ENCODE peak calls at places on chromosomes 6 and 20, in nine cellular contexts. One of them, this sample, is unnamed.

GRCh38 chr6:7691675-7692452 is 34.0 kb upstream of the BMP6 start:
- DNase-seq in body of pancreas: no peak
- DNase-seq in renal cortical epithelial cell: peak; percentile 13
- DNase-seq in non-pigmented ciliary epithelial cell: peak; percentile 18
- DNase-seq in omental fat pad: no peak
- DNase-seq in HFF-Myc: no peak
- DNase-seq in mammary epithelial cell: peak; percentile 99
- DNase-seq in kidney tubule cell: peak; percentile 56
- DNase-seq in activated gamma-delta T cell treated with anti-CD3 and anti-CD28 coated beads, Interleukin-2, amount 50 U/mL, for 16 hours: no peak
- DNase-seq in this sample: peak; percentile 95

GRCh38 chr6:113120577-113121285 is 736.4 kb upstream of the MARCKS start:
- DNase-seq in HFF-Myc: peak; percentile 79
- DNase-seq in kidney tubule cell: peak; percentile 88
- DNase-seq in omental fat pad: no peak
- DNase-seq in renal cortical epithelial cell: peak; percentile 90
- DNase-seq in mammary epithelial cell: peak; percentile 97
- DNase-seq in non-pigmented ciliary epithelial cell: peak; percentile 100
- DNase-seq in activated gamma-delta T cell treated with anti-CD3 and anti-CD28 coated beads, Interleukin-2, amount 50 U/mL, for 16 hours: no peak
- DNase-seq in body of pancreas: no peak
- DNase-seq in this sample: peak; percentile 74

GRCh38 chr6:104784884-104785283 is 74.8 kb downstream of the HACE1 start:
- DNase-seq in body of pancreas: no peak
- DNase-seq in HFF-Myc: peak; percentile 47
- DNase-seq in non-pigmented ciliary epithelial cell: no peak
- DNase-seq in mammary epithelial cell: no peak
- DNase-seq in omental fat pad: no peak
- DNase-seq in kidney tubule cell: no peak
- DNase-seq in renal cortical epithelial cell: no peak
- DNase-seq in activated gamma-delta T cell treated with anti-CD3 and anti-CD28 coated beads, Interleukin-2, amount 50 U/mL, for 16 hours: no peak
- DNase-seq in this sample: peak; percentile 29

GRCh38 chr20:62240015-62240685 is 1.8 kb downstream of the OSBPL2 start:
- DNase-seq in renal cortical epithelial cell: no peak
- DNase-seq in mammary epithelial cell: no peak
- DNase-seq in omental fat pad: no peak
- DNase-seq in HFF-Myc: no peak
- DNase-seq in kidney tubule cell: no peak
- DNase-seq in activated gamma-delta T cell treated with anti-CD3 and anti-CD28 coated beads, Interleukin-2, amount 50 U/mL, for 16 hours: no peak
- DNase-seq in non-pigmented ciliary epithelial cell: no peak
- DNase-seq in body of pancreas: no peak
- DNase-seq in this sample: no peak

GRCh38 chr6:1062786-1063545 is 248.9 kb upstream of the FOXQ1 start:
- DNase-seq in omental fat pad: no peak
- DNase-seq in activated gamma-delta T cell treated with anti-CD3 and anti-CD28 coated beads, Interleukin-2, amount 50 U/mL, for 16 hours: no peak
- DNase-seq in kidney tubule cell: no peak
- DNase-seq in HFF-Myc: no peak
- DNase-seq in mammary epithelial cell: no peak
- DNase-seq in non-pigmented ciliary epithelial cell: no peak
- DNase-seq in body of pancreas: no peak
- DNase-seq in renal cortical epithelial cell: no peak
- DNase-seq in this sample: no peak

GRCh38 chr6:81565071-81565470 is 187.4 kb downstream of the TENT5A start:
- DNase-seq in mammary epithelial cell: no peak
- DNase-seq in activated gamma-delta T cell treated with anti-CD3 and anti-CD28 coated beads, Interleukin-2, amount 50 U/mL, for 16 hours: no peak
- DNase-seq in non-pigmented ciliary epithelial cell: no peak
- DNase-seq in body of pancreas: no peak
- DNase-seq in HFF-Myc: no peak
- DNase-seq in kidney tubule cell: peak; percentile 4
- DNase-seq in omental fat pad: no peak
- DNase-seq in renal cortical epithelial cell: no peak
- DNase-seq in this sample: no peak

GRCh38 chr20:62066339-62066982 is 780 bp upstream of the TAF4 start:
- DNase-seq in mammary epithelial cell: peak; percentile 25
- DNase-seq in omental fat pad: peak; percentile 22
- DNase-seq in HFF-Myc: no peak
- DNase-seq in kidney tubule cell: peak; percentile 67
- DNase-seq in body of pancreas: peak; percentile 71
- DNase-seq in activated gamma-delta T cell treated with anti-CD3 and anti-CD28 coated beads, Interleukin-2, amount 50 U/mL, for 16 hours: peak; percentile 12
- DNase-seq in non-pigmented ciliary epithelial cell: no peak
- DNase-seq in renal cortical epithelial cell: peak; percentile 26
- DNase-seq in this sample: peak; percentile 46

GRCh38 chr6:8006208-8006607 is 58.0 kb downstream of the BLOC1S5 start:
- DNase-seq in body of pancreas: no peak
- DNase-seq in HFF-Myc: no peak
- DNase-seq in omental fat pad: no peak
- DNase-seq in non-pigmented ciliary epithelial cell: no peak
- DNase-seq in renal cortical epithelial cell: no peak
- DNase-seq in mammary epithelial cell: peak; percentile 13
- DNase-seq in kidney tubule cell: peak; percentile 53
- DNase-seq in activated gamma-delta T cell treated with anti-CD3 and anti-CD28 coated beads, Interleukin-2, amount 50 U/mL, for 16 hours: no peak
- DNase-seq in this sample: peak; percentile 52

GRCh38 chr20:1124416-1124815 is 6.0 kb downstream of the PSMF1 start:
- DNase-seq in non-pigmented ciliary epithelial cell: no peak
- DNase-seq in activated gamma-delta T cell treated with anti-CD3 and anti-CD28 coated beads, Interleukin-2, amount 50 U/mL, for 16 hours: no peak
- DNase-seq in kidney tubule cell: no peak
- DNase-seq in mammary epithelial cell: no peak
- DNase-seq in HFF-Myc: peak; percentile 59
- DNase-seq in omental fat pad: no peak
- DNase-seq in renal cortical epithelial cell: no peak
- DNase-seq in body of pancreas: no peak
- DNase-seq in this sample: no peak

GRCh38 chr6:134848076-134848475 is 101.8 kb downstream of the ALDH8A1 start:
- DNase-seq in HFF-Myc: no peak
- DNase-seq in body of pancreas: no peak
- DNase-seq in renal cortical epithelial cell: no peak
- DNase-seq in kidney tubule cell: no peak
- DNase-seq in activated gamma-delta T cell treated with anti-CD3 and anti-CD28 coated beads, Interleukin-2, amount 50 U/mL, for 16 hours: no peak
- DNase-seq in omental fat pad: no peak
- DNase-seq in non-pigmented ciliary epithelial cell: no peak
- DNase-seq in mammary epithelial cell: no peak
- DNase-seq in this sample: no peak

GRCh38 chr6:163661271-163661671 is 246.8 kb downstream of the QKI start:
- DNase-seq in omental fat pad: no peak
- DNase-seq in HFF-Myc: no peak
- DNase-seq in mammary epithelial cell: no peak
- DNase-seq in activated gamma-delta T cell treated with anti-CD3 and anti-CD28 coated beads, Interleukin-2, amount 50 U/mL, for 16 hours: no peak
- DNase-seq in kidney tubule cell: no peak
- DNase-seq in non-pigmented ciliary epithelial cell: no peak
- DNase-seq in renal cortical epithelial cell: no peak
- DNase-seq in body of pancreas: no peak
- DNase-seq in this sample: no peak

GRCh38 chr6:41071501-41071922 is 644 bp downstream of the OARD1 start:
- DNase-seq in HFF-Myc: no peak
- DNase-seq in activated gamma-delta T cell treated with anti-CD3 and anti-CD28 coated beads, Interleukin-2, amount 50 U/mL, for 16 hours: no peak
- DNase-seq in omental fat pad: no peak
- DNase-seq in renal cortical epithelial cell: no peak
- DNase-seq in non-pigmented ciliary epithelial cell: no peak
- DNase-seq in body of pancreas: no peak
- DNase-seq in kidney tubule cell: no peak
- DNase-seq in mammary epithelial cell: no peak
- DNase-seq in this sample: no peak

GRCh38 chr20:2874456-2874855 is 1.2 kb downstream of the PTPRA start:
- DNase-seq in non-pigmented ciliary epithelial cell: no peak
- DNase-seq in kidney tubule cell: peak; percentile 10
- DNase-seq in mammary epithelial cell: no peak
- DNase-seq in body of pancreas: no peak
- DNase-seq in HFF-Myc: no peak
- DNase-seq in activated gamma-delta T cell treated with anti-CD3 and anti-CD28 coated beads, Interleukin-2, amount 50 U/mL, for 16 hours: no peak
- DNase-seq in omental fat pad: no peak
- DNase-seq in renal cortical epithelial cell: no peak
- DNase-seq in this sample: no peak

GRCh38 chr6:74000582-74000981 is 304.6 kb downstream of the CD109 start:
- DNase-seq in non-pigmented ciliary epithelial cell: no peak
- DNase-seq in HFF-Myc: no peak
- DNase-seq in body of pancreas: no peak
- DNase-seq in activated gamma-delta T cell treated with anti-CD3 and anti-CD28 coated beads, Interleukin-2, amount 50 U/mL, for 16 hours: no peak
- DNase-seq in kidney tubule cell: no peak
- DNase-seq in omental fat pad: no peak
- DNase-seq in renal cortical epithelial cell: no peak
- DNase-seq in mammary epithelial cell: peak; percentile 17
- DNase-seq in this sample: peak; percentile 32

GRCh38 chr6:1552296-1552761 is 57.4 kb upstream of the FOXC1 start:
- DNase-seq in body of pancreas: no peak
- DNase-seq in renal cortical epithelial cell: peak; percentile 59
- DNase-seq in kidney tubule cell: peak; percentile 36
- DNase-seq in non-pigmented ciliary epithelial cell: no peak
- DNase-seq in omental fat pad: no peak
- DNase-seq in HFF-Myc: no peak
- DNase-seq in mammary epithelial cell: peak; percentile 21
- DNase-seq in activated gamma-delta T cell treated with anti-CD3 and anti-CD28 coated beads, Interleukin-2, amount 50 U/mL, for 16 hours: no peak
- DNase-seq in this sample: peak; percentile 39

GRCh38 chr20:50195524-50196120 is 5.0 kb downstream of the CEBPB start:
- DNase-seq in renal cortical epithelial cell: peak; percentile 29
- DNase-seq in activated gamma-delta T cell treated with anti-CD3 and anti-CD28 coated beads, Interleukin-2, amount 50 U/mL, for 16 hours: no peak
- DNase-seq in body of pancreas: no peak
- DNase-seq in HFF-Myc: no peak
- DNase-seq in non-pigmented ciliary epithelial cell: no peak
- DNase-seq in kidney tubule cell: no peak
- DNase-seq in omental fat pad: no peak
- DNase-seq in mammary epithelial cell: no peak
- DNase-seq in this sample: peak; percentile 38

GRCh38 chr20:23159923-23160445 is 73.9 kb upstream of the CD93 start:
- DNase-seq in renal cortical epithelial cell: no peak
- DNase-seq in HFF-Myc: no peak
- DNase-seq in activated gamma-delta T cell treated with anti-CD3 and anti-CD28 coated beads, Interleukin-2, amount 50 U/mL, for 16 hours: no peak
- DNase-seq in mammary epithelial cell: no peak
- DNase-seq in body of pancreas: no peak
- DNase-seq in omental fat pad: no peak
- DNase-seq in kidney tubule cell: no peak
- DNase-seq in non-pigmented ciliary epithelial cell: no peak
- DNase-seq in this sample: no peak

GRCh38 chr6:114874384-114874783 is 531.6 kb upstream of the HS3ST5 start:
- DNase-seq in non-pigmented ciliary epithelial cell: no peak
- DNase-seq in renal cortical epithelial cell: no peak
- DNase-seq in body of pancreas: no peak
- DNase-seq in mammary epithelial cell: no peak
- DNase-seq in omental fat pad: no peak
- DNase-seq in activated gamma-delta T cell treated with anti-CD3 and anti-CD28 coated beads, Interleukin-2, amount 50 U/mL, for 16 hours: no peak
- DNase-seq in HFF-Myc: no peak
- DNase-seq in kidney tubule cell: no peak
- DNase-seq in this sample: no peak

GRCh38 chr6:139597781-139598368 is 223.4 kb upstream of the CITED2 start:
- DNase-seq in mammary epithelial cell: peak; percentile 81
- DNase-seq in HFF-Myc: peak; percentile 88
- DNase-seq in omental fat pad: no peak
- DNase-seq in kidney tubule cell: peak; percentile 65
- DNase-seq in activated gamma-delta T cell treated with anti-CD3 and anti-CD28 coated beads, Interleukin-2, amount 50 U/mL, for 16 hours: no peak
- DNase-seq in non-pigmented ciliary epithelial cell: peak; percentile 90
- DNase-seq in body of pancreas: peak; percentile 77
- DNase-seq in renal cortical epithelial cell: peak; percentile 86
- DNase-seq in this sample: peak; percentile 78

GRCh38 chr20:13221673-13222318 is 722 bp downstream of the ISM1 start:
- DNase-seq in HFF-Myc: no peak
- DNase-seq in mammary epithelial cell: peak; percentile 76
- DNase-seq in kidney tubule cell: peak; percentile 81
- DNase-seq in body of pancreas: peak; percentile 61
- DNase-seq in activated gamma-delta T cell treated with anti-CD3 and anti-CD28 coated beads, Interleukin-2, amount 50 U/mL, for 16 hours: peak; percentile 19
- DNase-seq in renal cortical epithelial cell: peak; percentile 19
- DNase-seq in non-pigmented ciliary epithelial cell: no peak
- DNase-seq in omental fat pad: no peak
- DNase-seq in this sample: peak; percentile 85

GRCh38 chr6:139030539-139030938 is 2.0 kb downstream of the ABRACL start:
- DNase-seq in body of pancreas: no peak
- DNase-seq in mammary epithelial cell: no peak
- DNase-seq in renal cortical epithelial cell: no peak
- DNase-seq in HFF-Myc: no peak
- DNase-seq in omental fat pad: no peak
- DNase-seq in activated gamma-delta T cell treated with anti-CD3 and anti-CD28 coated beads, Interleukin-2, amount 50 U/mL, for 16 hours: no peak
- DNase-seq in non-pigmented ciliary epithelial cell: no peak
- DNase-seq in kidney tubule cell: no peak
- DNase-seq in this sample: no peak

GRCh38 chr20:47392721-47393073 is 36.2 kb upstream of the ZMYND8 start:
- DNase-seq in body of pancreas: no peak
- DNase-seq in HFF-Myc: no peak
- DNase-seq in renal cortical epithelial cell: peak; percentile 72
- DNase-seq in activated gamma-delta T cell treated with anti-CD3 and anti-CD28 coated beads, Interleukin-2, amount 50 U/mL, for 16 hours: no peak
- DNase-seq in kidney tubule cell: peak; percentile 90
- DNase-seq in mammary epithelial cell: peak; percentile 96
- DNase-seq in non-pigmented ciliary epithelial cell: no peak
- DNase-seq in omental fat pad: no peak
- DNase-seq in this sample: peak; percentile 92

GRCh38 chr6:32092760-32093497 is 16.2 kb downstream of the TNXB start:
- DNase-seq in HFF-Myc: no peak
- DNase-seq in renal cortical epithelial cell: no peak
- DNase-seq in mammary epithelial cell: no peak
- DNase-seq in kidney tubule cell: no peak
- DNase-seq in body of pancreas: no peak
- DNase-seq in non-pigmented ciliary epithelial cell: no peak
- DNase-seq in activated gamma-delta T cell treated with anti-CD3 and anti-CD28 coated beads, Interleukin-2, amount 50 U/mL, for 16 hours: no peak
- DNase-seq in omental fat pad: no peak
- DNase-seq in this sample: no peak

GRCh38 chr20:40497781-40498691 is 191.0 kb downstream of the MAFB start:
- DNase-seq in activated gamma-delta T cell treated with anti-CD3 and anti-CD28 coated beads, Interleukin-2, amount 50 U/mL, for 16 hours: no peak
- DNase-seq in renal cortical epithelial cell: no peak
- DNase-seq in omental fat pad: no peak
- DNase-seq in HFF-Myc: no peak
- DNase-seq in kidney tubule cell: no peak
- DNase-seq in mammary epithelial cell: peak; percentile 66
- DNase-seq in non-pigmented ciliary epithelial cell: no peak
- DNase-seq in body of pancreas: no peak
- DNase-seq in this sample: peak; percentile 57

GRCh38 chr6:231779-232178 is 60.5 kb upstream of the DUSP22 start:
- DNase-seq in mammary epithelial cell: no peak
- DNase-seq in activated gamma-delta T cell treated with anti-CD3 and anti-CD28 coated beads, Interleukin-2, amount 50 U/mL, for 16 hours: no peak
- DNase-seq in HFF-Myc: no peak
- DNase-seq in omental fat pad: no peak
- DNase-seq in non-pigmented ciliary epithelial cell: no peak
- DNase-seq in body of pancreas: no peak
- DNase-seq in renal cortical epithelial cell: no peak
- DNase-seq in kidney tubule cell: no peak
- DNase-seq in this sample: no peak

GRCh38 chr20:40218296-40218955 is 470.6 kb downstream of the MAFB start:
- DNase-seq in mammary epithelial cell: no peak
- DNase-seq in omental fat pad: no peak
- DNase-seq in activated gamma-delta T cell treated with anti-CD3 and anti-CD28 coated beads, Interleukin-2, amount 50 U/mL, for 16 hours: no peak
- DNase-seq in non-pigmented ciliary epithelial cell: no peak
- DNase-seq in body of pancreas: no peak
- DNase-seq in kidney tubule cell: no peak
- DNase-seq in renal cortical epithelial cell: no peak
- DNase-seq in HFF-Myc: no peak
- DNase-seq in this sample: no peak

GRCh38 chr20:3041818-3042504 is 1.5 kb upstream of the GNRH2 start:
- DNase-seq in mammary epithelial cell: no peak
- DNase-seq in omental fat pad: no peak
- DNase-seq in kidney tubule cell: peak; percentile 6
- DNase-seq in HFF-Myc: no peak
- DNase-seq in renal cortical epithelial cell: no peak
- DNase-seq in non-pigmented ciliary epithelial cell: no peak
- DNase-seq in activated gamma-delta T cell treated with anti-CD3 and anti-CD28 coated beads, Interleukin-2, amount 50 U/mL, for 16 hours: no peak
- DNase-seq in body of pancreas: peak; percentile 33
- DNase-seq in this sample: peak; percentile 14

GRCh38 chr6:100538086-100538485 is 73.4 kb upstream of the SIM1 start:
- DNase-seq in body of pancreas: no peak
- DNase-seq in HFF-Myc: peak; percentile 16
- DNase-seq in renal cortical epithelial cell: peak; percentile 96
- DNase-seq in non-pigmented ciliary epithelial cell: no peak
- DNase-seq in mammary epithelial cell: no peak
- DNase-seq in omental fat pad: no peak
- DNase-seq in kidney tubule cell: peak; percentile 82
- DNase-seq in activated gamma-delta T cell treated with anti-CD3 and anti-CD28 coated beads, Interleukin-2, amount 50 U/mL, for 16 hours: no peak
- DNase-seq in this sample: no peak

GRCh38 chr20:63073051-63073737 is 66.4 kb upstream of the BHLHE23 start:
- DNase-seq in non-pigmented ciliary epithelial cell: no peak
- DNase-seq in omental fat pad: no peak
- DNase-seq in HFF-Myc: no peak
- DNase-seq in kidney tubule cell: no peak
- DNase-seq in activated gamma-delta T cell treated with anti-CD3 and anti-CD28 coated beads, Interleukin-2, amount 50 U/mL, for 16 hours: no peak
- DNase-seq in body of pancreas: no peak
- DNase-seq in mammary epithelial cell: no peak
- DNase-seq in renal cortical epithelial cell: no peak
- DNase-seq in this sample: no peak

GRCh38 chr20:19738936-19739335 is 19.1 kb upstream of the RIN2 start:
- DNase-seq in mammary epithelial cell: peak; percentile 69
- DNase-seq in body of pancreas: no peak
- DNase-seq in HFF-Myc: no peak
- DNase-seq in renal cortical epithelial cell: no peak
- DNase-seq in activated gamma-delta T cell treated with anti-CD3 and anti-CD28 coated beads, Interleukin-2, amount 50 U/mL, for 16 hours: no peak
- DNase-seq in omental fat pad: no peak
- DNase-seq in non-pigmented ciliary epithelial cell: no peak
- DNase-seq in kidney tubule cell: no peak
- DNase-seq in this sample: peak; percentile 84

GRCh38 chr20:33796263-33796906 is 14.8 kb upstream of the CHMP4B start:
- DNase-seq in mammary epithelial cell: peak; percentile 47
- DNase-seq in HFF-Myc: no peak
- DNase-seq in renal cortical epithelial cell: peak; percentile 23
- DNase-seq in body of pancreas: peak; percentile 79
- DNase-seq in activated gamma-delta T cell treated with anti-CD3 and anti-CD28 coated beads, Interleukin-2, amount 50 U/mL, for 16 hours: no peak
- DNase-seq in kidney tubule cell: peak; percentile 78
- DNase-seq in non-pigmented ciliary epithelial cell: no peak
- DNase-seq in omental fat pad: no peak
- DNase-seq in this sample: peak; percentile 75

This sample was measured in epithelial cell of esophagus.